ENCODE peak calls at places on chromosomes 3 and 15, in eight cellular contexts. One of them, this sample, is unnamed.

GRCh38 chr3:11640009-11640673 is 3.6 kb downstream of the VGLL4 start:
- DNase-seq in tibial artery: no peak
- DNase-seq in heart left ventricle: no peak
- DNase-seq in AG04450: no peak
- DNase-seq in hepatocyte: no peak
- DNase-seq in transverse colon: no peak
- DNase-seq in lower lobe of right lung: no peak
- DNase-seq in fibroblast of lung: no peak
- DNase-seq in this sample: no peak

GRCh38 chr15:52153900-52154895 is 37.0 kb downstream of the GNB5 start:
- DNase-seq in hepatocyte: no peak
- DNase-seq in AG04450: no peak
- DNase-seq in transverse colon: no peak
- DNase-seq in tibial artery: no peak
- DNase-seq in heart left ventricle: no peak
- DNase-seq in lower lobe of right lung: no peak
- DNase-seq in fibroblast of lung: no peak
- DNase-seq in this sample: no peak

GRCh38 chr3:194556086-194557056 is 69.6 kb upstream of the ATP13A3 start:
- DNase-seq in lower lobe of right lung: no peak
- DNase-seq in transverse colon: peak; percentile 17
- DNase-seq in hepatocyte: no peak
- DNase-seq in AG04450: no peak
- DNase-seq in fibroblast of lung: no peak
- DNase-seq in heart left ventricle: no peak
- DNase-seq in tibial artery: peak; percentile 55
- DNase-seq in this sample: no peak

GRCh38 chr15:93150910-93151309 is 61.9 kb upstream of the RGMA start:
- DNase-seq in hepatocyte: no peak
- DNase-seq in transverse colon: no peak
- DNase-seq in heart left ventricle: no peak
- DNase-seq in AG04450: no peak
- DNase-seq in fibroblast of lung: no peak
- DNase-seq in lower lobe of right lung: no peak
- DNase-seq in tibial artery: no peak
- DNase-seq in this sample: no peak

GRCh38 chr3:100709840-100710235 is 544 bp downstream of the TFG start:
- DNase-seq in lower lobe of right lung: peak; percentile 59
- DNase-seq in heart left ventricle: no peak
- DNase-seq in transverse colon: peak; percentile 39
- DNase-seq in AG04450: no peak
- DNase-seq in tibial artery: peak; percentile 70
- DNase-seq in fibroblast of lung: peak; percentile 47
- DNase-seq in hepatocyte: peak; percentile 80
- DNase-seq in this sample: peak; percentile 87

GRCh38 chr3:183265157-183265642 is 12.1 kb downstream of the B3GNT5 start:
- DNase-seq in lower lobe of right lung: no peak
- DNase-seq in AG04450: no peak
- DNase-seq in fibroblast of lung: peak; percentile 60
- DNase-seq in tibial artery: no peak
- DNase-seq in transverse colon: no peak
- DNase-seq in heart left ventricle: peak; percentile 57
- DNase-seq in hepatocyte: no peak
- DNase-seq in this sample: no peak

GRCh38 chr15:29774900-29775299 is 47.4 kb downstream of the TJP1 start:
- DNase-seq in AG04450: peak; percentile 16
- DNase-seq in lower lobe of right lung: no peak
- DNase-seq in heart left ventricle: no peak
- DNase-seq in tibial artery: no peak
- DNase-seq in transverse colon: no peak
- DNase-seq in hepatocyte: no peak
- DNase-seq in fibroblast of lung: peak; percentile 81
- DNase-seq in this sample: no peak

GRCh38 chr3:88957751-88958452 is 149.5 kb upstream of the EPHA3 start:
- DNase-seq in transverse colon: no peak
- DNase-seq in hepatocyte: no peak
- DNase-seq in AG04450: peak; percentile 30
- DNase-seq in heart left ventricle: no peak
- DNase-seq in fibroblast of lung: peak; percentile 76
- DNase-seq in lower lobe of right lung: no peak
- DNase-seq in tibial artery: no peak
- DNase-seq in this sample: no peak

GRCh38 chr15:26892119-26892518 is 25.3 kb downstream of the GABRA5 start:
- DNase-seq in lower lobe of right lung: no peak
- DNase-seq in fibroblast of lung: no peak
- DNase-seq in AG04450: no peak
- DNase-seq in hepatocyte: no peak
- DNase-seq in transverse colon: no peak
- DNase-seq in heart left ventricle: no peak
- DNase-seq in tibial artery: no peak
- DNase-seq in this sample: no peak

GRCh38 chr3:48694610-48695051 is 8.9 kb upstream of the NCKIPSD start:
- DNase-seq in fibroblast of lung: peak; percentile 94
- DNase-seq in AG04450: peak; percentile 51
- DNase-seq in heart left ventricle: peak; percentile 73
- DNase-seq in tibial artery: peak; percentile 90
- DNase-seq in transverse colon: peak; percentile 65
- DNase-seq in hepatocyte: peak; percentile 58
- DNase-seq in lower lobe of right lung: peak; percentile 69
- DNase-seq in this sample: peak; percentile 91

GRCh38 chr3:23239181-23240068 is 36.3 kb downstream of the UBE2E2 start:
- DNase-seq in heart left ventricle: no peak
- DNase-seq in lower lobe of right lung: no peak
- DNase-seq in fibroblast of lung: no peak
- DNase-seq in tibial artery: no peak
- DNase-seq in hepatocyte: no peak
- DNase-seq in AG04450: no peak
- DNase-seq in transverse colon: no peak
- DNase-seq in this sample: no peak

GRCh38 chr3:248841-249520 is 52.4 kb downstream of the CHL1 start:
- DNase-seq in heart left ventricle: no peak
- DNase-seq in tibial artery: no peak
- DNase-seq in hepatocyte: no peak
- DNase-seq in fibroblast of lung: peak; percentile 8
- DNase-seq in lower lobe of right lung: no peak
- DNase-seq in AG04450: no peak
- DNase-seq in transverse colon: no peak
- DNase-seq in this sample: no peak
- H3K9me3 ChIP-seq in heart left ventricle: no peaks in the 10 kb centered on the region
- H3K9me3 ChIP-seq in tibial artery: no peaks in the 10 kb centered on the region
- H3K9me3 ChIP-seq in hepatocyte: no peaks in the 10 kb centered on the region
- H3K9me3 ChIP-seq in fibroblast of lung: no peaks in the 10 kb centered on the region
- H3K9me3 ChIP-seq in lower lobe of right lung: no peaks in the 10 kb centered on the region
- H3K9me3 ChIP-seq in AG04450: no peaks in the 10 kb centered on the region
- H3K9me3 ChIP-seq in transverse colon: no peaks in the 10 kb centered on the region
- H3K9me3 ChIP-seq in this sample: no peaks in the 10 kb centered on the region

GRCh38 chr15:23570466-23570865 is 5.0 kb downstream of the MKRN3 start:
- DNase-seq in AG04450: no peak
- DNase-seq in transverse colon: no peak
- DNase-seq in heart left ventricle: no peak
- DNase-seq in fibroblast of lung: no peak
- DNase-seq in lower lobe of right lung: no peak
- DNase-seq in tibial artery: no peak
- DNase-seq in hepatocyte: no peak
- DNase-seq in this sample: no peak
- H3K9me3 ChIP-seq in AG04450: peaks cover 19% of the 10 kb centered on the region
- H3K9me3 ChIP-seq in transverse colon: no peaks in the 10 kb centered on the region
- H3K9me3 ChIP-seq in heart left ventricle: no peaks in the 10 kb centered on the region
- H3K9me3 ChIP-seq in fibroblast of lung: no peaks in the 10 kb centered on the region
- H3K9me3 ChIP-seq in lower lobe of right lung: no peaks in the 10 kb centered on the region
- H3K9me3 ChIP-seq in tibial artery: peaks cover 6% of the 10 kb centered on the region
- H3K9me3 ChIP-seq in hepatocyte: no peaks in the 10 kb centered on the region
- H3K9me3 ChIP-seq in this sample: no peaks in the 10 kb centered on the region

GRCh38 chr3:128855574-128855973 is 23.8 kb upstream of the ACAD9 start:
- DNase-seq in AG04450: no peak
- DNase-seq in heart left ventricle: no peak
- DNase-seq in lower lobe of right lung: no peak
- DNase-seq in hepatocyte: no peak
- DNase-seq in fibroblast of lung: no peak
- DNase-seq in transverse colon: no peak
- DNase-seq in tibial artery: no peak
- DNase-seq in this sample: no peak
- H3K9me3 ChIP-seq in AG04450: peaks cover 40% of the 10 kb centered on the region
- H3K9me3 ChIP-seq in heart left ventricle: peaks cover 42% of the 10 kb centered on the region
- H3K9me3 ChIP-seq in lower lobe of right lung: peaks cover 43% of the 10 kb centered on the region
- H3K9me3 ChIP-seq in hepatocyte: no peaks in the 10 kb centered on the region
- H3K9me3 ChIP-seq in fibroblast of lung: no peaks in the 10 kb centered on the region
- H3K9me3 ChIP-seq in transverse colon: peaks cover 38% of the 10 kb centered on the region
- H3K9me3 ChIP-seq in tibial artery: peaks cover 31% of the 10 kb centered on the region
- H3K9me3 ChIP-seq in this sample: no peaks in the 10 kb centered on the region

DNA sequence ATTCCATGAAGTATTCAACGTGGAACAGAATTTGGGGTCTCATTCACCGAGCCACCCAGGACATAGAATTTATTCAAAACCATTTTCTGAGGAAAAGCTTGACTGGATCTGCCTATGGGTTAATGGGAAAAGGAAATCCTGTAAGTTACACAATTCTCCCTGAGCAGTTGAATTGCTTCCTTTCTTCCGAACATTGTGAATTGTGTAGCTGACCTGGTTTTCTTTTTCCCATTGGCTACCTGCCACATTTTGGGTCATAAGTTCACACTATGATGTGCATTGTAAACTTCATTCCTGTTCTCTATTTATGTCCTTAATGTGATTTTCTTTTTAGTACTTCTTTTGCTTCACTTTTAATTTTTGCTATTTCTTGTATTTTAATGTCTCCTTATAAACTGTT is 386.1 kb upstream of the LRRC3B start:
- DNase-seq in lower lobe of right lung: no peak
- DNase-seq in fibroblast of lung: no peak
- DNase-seq in AG04450: no peak
- DNase-seq in transverse colon: no peak
- DNase-seq in heart left ventricle: peak; percentile 36
- DNase-seq in hepatocyte: no peak
- DNase-seq in tibial artery: no peak
- DNase-seq in this sample: no peak
- H3K9me3 ChIP-seq in lower lobe of right lung: no peaks in the 10 kb centered on the region
- H3K9me3 ChIP-seq in fibroblast of lung: no peaks in the 10 kb centered on the region
- H3K9me3 ChIP-seq in AG04450: no peaks in the 10 kb centered on the region
- H3K9me3 ChIP-seq in transverse colon: no peaks in the 10 kb centered on the region
- H3K9me3 ChIP-seq in heart left ventricle: no peaks in the 10 kb centered on the region
- H3K9me3 ChIP-seq in hepatocyte: no peaks in the 10 kb centered on the region
- H3K9me3 ChIP-seq in tibial artery: no peaks in the 10 kb centered on the region
- H3K9me3 ChIP-seq in this sample: no peaks in the 10 kb centered on the region

DNA sequence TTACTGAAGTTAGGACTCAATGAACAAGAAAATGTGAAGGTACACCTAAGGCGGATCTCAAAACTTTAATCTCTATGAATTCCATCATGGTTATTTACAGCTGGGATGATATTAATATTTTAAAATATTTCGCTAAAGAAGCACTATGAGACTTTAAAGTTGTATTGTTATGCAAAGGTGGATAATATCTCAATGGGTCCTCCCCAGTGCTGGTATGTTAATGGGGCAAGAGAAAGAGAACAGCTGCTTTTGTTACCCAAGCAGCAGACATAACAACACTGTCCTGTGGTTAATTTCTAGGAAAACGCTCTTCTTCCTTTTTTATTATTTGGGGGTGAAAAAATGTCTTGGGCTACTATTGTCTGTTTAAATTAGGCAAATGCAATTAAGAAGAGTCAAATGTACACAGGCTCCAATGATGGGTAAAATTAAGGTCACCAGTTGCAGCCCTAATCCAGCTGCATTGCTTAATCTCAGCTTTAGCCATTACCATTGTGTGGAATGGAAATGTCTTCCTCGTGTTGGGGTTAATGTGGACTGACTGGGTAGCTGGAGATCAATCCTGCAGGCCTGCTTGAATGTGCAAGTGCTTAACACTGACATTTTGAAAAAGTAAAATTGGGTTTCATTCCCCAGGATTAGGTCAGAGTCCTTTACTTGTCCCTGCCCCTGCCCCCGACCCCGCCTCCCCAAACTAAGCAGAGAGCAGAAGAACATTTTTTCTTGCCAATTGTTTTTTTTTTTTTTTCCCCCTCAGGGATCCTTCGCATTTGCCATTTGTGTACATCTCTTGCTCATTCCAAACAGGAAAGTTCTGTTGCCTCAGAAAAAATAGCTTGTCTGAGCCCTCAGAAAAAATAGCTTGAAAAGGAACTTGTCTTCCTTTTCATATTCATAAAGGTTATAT is 147.2 kb upstream of the NR2F2 start:
- DNase-seq in hepatocyte: no peak
- DNase-seq in AG04450: no peak
- DNase-seq in tibial artery: no peak
- DNase-seq in heart left ventricle: no peak
- DNase-seq in transverse colon: no peak
- DNase-seq in lower lobe of right lung: no peak
- DNase-seq in fibroblast of lung: no peak
- DNase-seq in this sample: no peak
- H3K9me3 ChIP-seq in hepatocyte: no peaks in the 10 kb centered on the region
- H3K9me3 ChIP-seq in AG04450: no peaks in the 10 kb centered on the region
- H3K9me3 ChIP-seq in tibial artery: no peaks in the 10 kb centered on the region
- H3K9me3 ChIP-seq in heart left ventricle: no peaks in the 10 kb centered on the region
- H3K9me3 ChIP-seq in transverse colon: no peaks in the 10 kb centered on the region
- H3K9me3 ChIP-seq in lower lobe of right lung: no peaks in the 10 kb centered on the region
- H3K9me3 ChIP-seq in fibroblast of lung: no peaks in the 10 kb centered on the region
- H3K9me3 ChIP-seq in this sample: no peaks in the 10 kb centered on the region

DNA sequence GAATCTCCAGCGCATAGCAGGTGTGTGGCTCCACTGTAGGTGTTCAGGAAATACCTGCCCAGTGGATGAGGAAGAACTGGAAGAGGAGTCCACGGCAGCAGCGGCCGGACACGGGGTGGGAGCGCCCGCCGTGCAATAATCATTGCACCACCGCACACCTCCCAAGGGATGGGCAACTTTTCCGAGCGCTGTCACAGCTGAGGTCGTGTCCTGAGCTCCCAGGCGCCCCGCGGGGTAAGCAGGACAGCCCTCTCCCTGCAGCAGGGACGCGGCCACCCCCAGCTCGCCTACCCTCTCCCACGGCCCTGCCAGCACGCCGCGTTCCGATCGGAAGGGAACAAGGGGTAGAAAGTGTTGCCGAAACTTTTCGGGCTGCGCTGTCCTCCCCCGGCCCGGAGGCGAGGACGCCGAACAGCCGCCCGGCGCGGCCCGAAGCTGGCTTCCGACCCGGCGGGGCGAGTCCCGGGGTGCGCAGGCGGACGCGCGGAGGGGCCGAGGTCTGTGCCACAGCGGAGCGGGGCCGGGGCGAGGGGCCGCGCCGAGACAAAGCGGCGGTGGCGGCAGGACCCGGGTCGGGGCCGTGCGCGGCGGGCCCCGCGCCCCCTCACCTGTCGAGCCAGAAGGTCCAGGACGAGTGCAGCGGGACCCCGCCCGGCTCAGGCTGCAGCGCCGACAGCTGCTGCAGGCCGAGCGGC is 471 bp downstream of the EIF4E3 start:
- DNase-seq in tibial artery: peak; percentile 71
- DNase-seq in heart left ventricle: peak; percentile 38
- DNase-seq in AG04450: no peak
- DNase-seq in fibroblast of lung: no peak
- DNase-seq in hepatocyte: peak; percentile 65
- DNase-seq in lower lobe of right lung: peak; percentile 60
- DNase-seq in transverse colon: peak; percentile 69
- DNase-seq in this sample: peak; percentile 80
- H3K9me3 ChIP-seq in tibial artery: no peaks in the 10 kb centered on the region
- H3K9me3 ChIP-seq in heart left ventricle: no peaks in the 10 kb centered on the region
- H3K9me3 ChIP-seq in AG04450: no peaks in the 10 kb centered on the region
- H3K9me3 ChIP-seq in fibroblast of lung: no peaks in the 10 kb centered on the region
- H3K9me3 ChIP-seq in hepatocyte: no peaks in the 10 kb centered on the region
- H3K9me3 ChIP-seq in lower lobe of right lung: no peaks in the 10 kb centered on the region
- H3K9me3 ChIP-seq in transverse colon: no peaks in the 10 kb centered on the region
- H3K9me3 ChIP-seq in this sample: no peaks in the 10 kb centered on the region

This sample was measured in kidney.